ENCODE peak calls at places on chromosome 5, in ten cellular contexts. C, N, B, I, L, S, U, Y, T and F are unnamed samples.

GRCh38 chr5:120683580-120683979 is 219.5 kb downstream of the PRR16 start:
- DNase-seq in N (no peak), L (no peak), S (no peak), I (peak), Y (no peak), T (no peak), B (no peak), C (no peak), U (no peak), F (no peak)

GRCh38 chr5:135134686-135135381 is 100.8 kb upstream of the PITX1 start:
- DNase-seq in I (no peak), Y (no peak), B (no peak), T (no peak), U (no peak), C (no peak), S (no peak), N (no peak), L (no peak), F (no peak)

GRCh38 chr5:157607371-157608161 is 32.0 kb upstream of the ADAM19 start:
- DNase-seq in Y (peak), U (no peak), L (no peak), T (peak), N (peak), B (peak), S (no peak), C (peak), I (peak), F (no peak)

GRCh38 chr5:54785729-54786548 is 199.5 kb downstream of the ESM1 start:
- DNase-seq in L (no peak), U (no peak), Y (no peak), I (no peak), T (no peak), S (no peak), C (no peak), N (peak), B (no peak), F (no peak)

GRCh38 chr5:81425569-81425968 is 31.6 kb upstream of the ACOT12 start:
- DNase-seq in Y (no peak), S (no peak), C (no peak), I (peak), N (peak), U (peak), B (no peak), L (no peak), T (peak), F (peak)

GRCh38 chr5:1254196-1254595 is 29.0 kb downstream of the SLC6A18 start:
- DNase-seq in T (no peak), L (no peak), S (no peak), I (no peak), U (no peak), B (no peak), Y (no peak), N (no peak), C (no peak), F (no peak)

GRCh38 chr5:152007556-152007955 is 82.9 kb upstream of the GLRA1 start:
- DNase-seq in N (no peak), B (no peak), U (no peak), C (no peak), T (no peak), S (no peak), Y (no peak), L (peak), I (no peak), F (no peak)

GRCh38 chr5:142304013-142304701 is 20.7 kb downstream of the SPRY4 start:
- DNase-seq in S (no peak), B (no peak), I (no peak), U (no peak), Y (no peak), L (no peak), N (no peak), C (no peak), T (no peak), F (no peak)

GRCh38 chr5:73395274-73395673 is 53.3 kb downstream of the FOXD1 start:
- DNase-seq in Y (no peak), T (no peak), U (no peak), L (no peak), N (no peak), B (no peak), S (no peak), I (no peak), C (no peak), F (no peak)

GRCh38 chr5:167241436-167242067 is 1049.9 kb upstream of the WWC1 start:
- DNase-seq in U (no peak), L (no peak), I (no peak), N (no peak), B (no peak), Y (no peak), S (no peak), C (no peak), T (no peak), F (no peak)